ENCODE peak calls at places on chromosomes 4 and X, in nine cellular contexts. W, G, F, T, S, K, V, Q and L are unnamed samples.

GRCh38 chr4:7894677-7895181 is 44.9 kb downstream of the AFAP1 start:
- DNase-seq in W (no peak), G (no peak), F (no peak), T (no peak), S (no peak), K (no peak), V (no peak), Q (no peak), L (no peak)

GRCh38 chr4:128524311-128524710 is 236.7 kb upstream of the PGRMC2 start:
- DNase-seq in W (peak; percentile 32), G (peak; percentile 69), F (no peak), T (peak; percentile 59), S (no peak), K (peak; percentile 64), V (no peak), Q (peak; percentile 60), L (no peak)

GRCh38 chrX:9374537-9374936 is 90.3 kb upstream of the TBL1X start:
- DNase-seq in W (no peak), G (no peak), F (no peak), T (peak; percentile 43), S (no peak), K (peak; percentile 52), V (no peak), Q (no peak), L (no peak)

GRCh38 chr4:139300431-139301142 is 718 bp upstream of the NAA15 start:
- DNase-seq in W (no peak), G (peak; percentile 65), F (no peak), T (no peak), S (no peak), K (no peak), V (peak; percentile 21), Q (no peak), L (no peak)

GRCh38 chrX:37815366-37815765 is 32.0 kb downstream of the DYNLT3 start:
- DNase-seq in W (no peak), G (no peak), F (no peak), T (no peak), S (no peak), K (no peak), V (no peak), Q (no peak), L (no peak)

GRCh38 chr4:112514449-112515277 is 1.3 kb downstream of the NEUROG2 start:
- DNase-seq in W (no peak), G (no peak), F (no peak), T (no peak), S (no peak), K (no peak), V (no peak), Q (no peak), L (no peak)

GRCh38 chr4:38949416-38950051 is 81.9 kb downstream of the FAM114A1 start:
- DNase-seq in W (no peak), G (no peak), F (no peak), T (no peak), S (peak; percentile 64), K (no peak), V (no peak), Q (no peak), L (no peak)

GRCh38 chr4:11424000-11424399 is 4.7 kb downstream of the HS3ST1 start:
- DNase-seq in W (no peak), G (no peak), F (no peak), T (no peak), S (no peak), K (no peak), V (no peak), Q (no peak), L (no peak)

GRCh38 chrX:138191998-138192397 is 519.5 kb downstream of the FGF13 start:
- DNase-seq in W (no peak), G (no peak), F (no peak), T (no peak), S (no peak), K (no peak), V (no peak), Q (no peak), L (peak; percentile 20)

GRCh38 chr4:3361406-3361805 is 68.6 kb downstream of the RGS12 start:
- DNase-seq in W (no peak), G (no peak), F (peak; percentile 35), T (no peak), S (no peak), K (peak; percentile 24), V (no peak), Q (no peak), L (no peak)

GRCh38 chrX:39857780-39858179 is 240.0 kb downstream of the BCOR start:
- DNase-seq in W (no peak), G (no peak), F (no peak), T (no peak), S (no peak), K (no peak), V (peak; percentile 29), Q (no peak), L (no peak)

GRCh38 chr4:21205821-21206531 is 505.7 kb downstream of the PACRGL start:
- DNase-seq in W (no peak), G (no peak), F (no peak), T (no peak), S (no peak), K (no peak), V (no peak), Q (no peak), L (no peak)

GRCh38 chr4:22099896-22100295 is 151.3 kb upstream of the KCNIP4 start:
- DNase-seq in W (no peak), G (peak; percentile 28), F (no peak), T (no peak), S (no peak), K (no peak), V (no peak), Q (no peak), L (no peak)

GRCh38 chr4:164613761-164614277 is 140.1 kb upstream of the SMIM31 start:
- DNase-seq in W (no peak), G (no peak), F (no peak), T (no peak), S (no peak), K (no peak), V (no peak), Q (no peak), L (no peak)

GRCh38 chr4:13597604-13598003 is 29.9 kb downstream of the BOD1L1 start:
- DNase-seq in W (no peak), G (no peak), F (no peak), T (no peak), S (no peak), K (no peak), V (no peak), Q (no peak), L (no peak)

GRCh38 chr4:13597141-13597540 is 30.4 kb downstream of the BOD1L1 start:
- DNase-seq in W (no peak), G (no peak), F (no peak), T (no peak), S (no peak), K (no peak), V (no peak), Q (no peak), L (no peak)

GRCh38 chr4:13601848-13602247 is 25.7 kb downstream of the BOD1L1 start:
- DNase-seq in W (no peak), G (no peak), F (no peak), T (no peak), S (no peak), K (no peak), V (no peak), Q (no peak), L (no peak)

GRCh38 chr4:13601060-13601459 is 26.5 kb downstream of the BOD1L1 start:
- DNase-seq in W (no peak), G (no peak), F (no peak), T (no peak), S (no peak), K (no peak), V (no peak), Q (no peak), L (no peak)

DNA sequence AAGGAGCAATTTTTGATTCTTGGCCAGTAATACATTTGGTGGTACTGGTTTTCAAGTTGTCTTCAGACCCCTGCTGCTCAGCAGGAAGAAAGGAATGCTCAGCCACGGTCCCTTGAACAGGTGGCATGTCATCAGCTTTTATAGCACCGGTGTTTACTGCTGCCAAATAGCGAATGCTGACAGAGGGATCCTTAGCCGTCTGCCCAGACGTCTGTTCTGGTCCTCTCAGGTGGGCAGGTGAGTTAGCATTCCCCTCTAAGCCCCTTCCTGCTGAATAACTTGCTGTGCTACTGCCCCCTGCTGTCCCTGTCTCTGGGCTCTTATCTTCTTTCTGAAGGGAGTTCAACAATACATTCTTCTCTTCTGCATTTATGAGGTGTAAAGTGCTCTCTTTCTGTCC is 28.4 kb downstream of the BOD1L1 start:
- DNase-seq in W (no peak), G (no peak), F (no peak), T (no peak), S (no peak), K (no peak), V (no peak), Q (no peak), L (no peak)
- TF ChIP-seq CTCF in W (peak; percentile 15), G (peak; percentile 31), F (no peak), T (no peak), S (no peak), K (no peak), V (no peak), Q (no peak), L (peak; percentile 45)

GRCh38 chr4:16642897-16643296 is 255.5 kb downstream of the LDB2 start:
- DNase-seq in W (no peak), G (no peak), F (no peak), T (no peak), S (no peak), K (no peak), V (no peak), Q (no peak), L (no peak)
- TF ChIP-seq CTCF in W (no peak), G (no peak), F (no peak), T (no peak), S (no peak), K (no peak), V (no peak), Q (no peak), L (no peak)

DNA sequence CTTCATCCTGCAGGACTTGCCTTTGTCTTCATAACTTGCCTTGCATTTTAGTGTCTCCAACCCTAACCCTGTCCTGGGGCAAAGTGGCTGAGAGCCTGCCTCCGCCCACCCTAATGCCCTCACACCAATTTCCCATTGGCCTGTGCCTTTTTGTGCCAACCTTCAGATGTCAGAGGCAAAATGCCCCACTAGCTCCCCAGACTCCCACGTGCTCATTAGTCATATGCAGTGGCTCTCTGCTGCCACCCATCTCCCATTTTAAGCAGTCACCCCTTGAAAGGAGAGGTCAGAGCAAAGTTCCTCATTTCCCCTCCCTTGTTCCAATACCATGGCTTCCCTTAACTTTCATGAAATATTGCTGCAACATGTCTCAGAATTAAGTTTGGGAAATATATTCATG is 74.8 kb upstream of the PASD1 start:
- DNase-seq in W (no peak), G (no peak), F (no peak), T (no peak), S (peak; percentile 5), K (no peak), V (peak; percentile 17), Q (no peak), L (no peak)
- TF ChIP-seq CTCF in W (peak; percentile 17), G (no peak), F (no peak), T (no peak), S (no peak), K (no peak), V (peak; percentile 50), Q (no peak), L (peak; percentile 25)

GRCh38 chr4:113762061-113762850 is 718 bp upstream of the CAMK2D start:
- DNase-seq in W (peak; percentile 99), G (peak; percentile 100), F (peak; percentile 100), T (peak; percentile 99), S (peak; percentile 100), K (peak; percentile 99), V (peak; percentile 98), Q (peak; percentile 98), L (peak; percentile 96)
- TF ChIP-seq CTCF in W (no peak), G (no peak), F (no peak), T (no peak), S (no peak), K (no peak), V (no peak), Q (no peak), L (no peak)

GRCh38 chr4:116603096-116603495 is 482.3 kb downstream of the TRAM1L1 start:
- DNase-seq in W (no peak), G (no peak), F (no peak), T (no peak), S (no peak), K (no peak), V (no peak), Q (no peak), L (no peak)
- TF ChIP-seq CTCF in W (no peak), G (no peak), F (no peak), T (no peak), S (no peak), K (no peak), V (no peak), Q (no peak), L (no peak)